ENCODE peak calls at places on chromosomes 3 and 15, in nine cellular contexts. A, Q, X, B, Z, L, P, Y and D are unnamed samples.

GRCh38 chr3:15636028-15636709 is 34.6 kb downstream of the BTD start:
- DNase-seq in P (no peak), B (no peak), Q (no peak), A (peak), Z (peak), L (peak), Y (no peak), X (no peak), D (no peak)

GRCh38 chr15:77817434-77817833 is 184.7 kb upstream of the LINGO1 start:
- DNase-seq in L (no peak), Y (no peak), X (no peak), Z (no peak), P (no peak), Q (no peak), B (no peak), A (no peak), D (no peak)

GRCh38 chr15:52308446-52309153 is 13.0 kb upstream of the MYO5C start:
- DNase-seq in Z (no peak), Y (no peak), L (no peak), A (no peak), B (no peak), P (no peak), Q (no peak), X (no peak), D (no peak)

GRCh38 chr3:69562001-69562400 is 176.1 kb upstream of the FRMD4B start:
- DNase-seq in A (no peak), L (peak), P (no peak), Q (no peak), X (no peak), Z (no peak), Y (no peak), B (no peak), D (no peak)

GRCh38 chr3:139559541-139559940 is 20.0 kb upstream of the RBP1 start:
- DNase-seq in Z (no peak), L (no peak), A (peak), Y (no peak), B (no peak), Q (no peak), X (no peak), P (no peak), D (no peak)

GRCh38 chr3:173709026-173709425 is 311.5 kb downstream of the NLGN1 start:
- DNase-seq in L (no peak), A (peak), Z (no peak), Q (no peak), Y (no peak), X (no peak), B (no peak), P (no peak), D (no peak)

GRCh38 chr15:74200394-74200793 is 2.2 kb downstream of the STRA6 start:
- DNase-seq in Z (no peak), X (no peak), A (peak), L (peak), B (peak), P (no peak), Y (no peak), Q (no peak), D (no peak)

GRCh38 chr3:60716573-60716972 is 534.7 kb downstream of the FHIT start:
- DNase-seq in A (no peak), P (no peak), Q (no peak), Y (no peak), L (peak), X (no peak), B (no peak), Z (peak), D (no peak)

GRCh38 chr3:124097362-124098120 is 105.6 kb upstream of the ROPN1 start:
- DNase-seq in P (no peak), Y (no peak), A (peak), B (no peak), Z (no peak), L (no peak), X (no peak), Q (no peak), D (no peak)

GRCh38 chr3:24496529-24497482 is 2.2 kb upstream of the THRB start:
- DNase-seq in X (no peak), Y (peak), A (peak), B (peak), Z (peak), L (peak), P (no peak), Q (peak), D (no peak)

GRCh38 chr3:195096484-195097330 is 174.3 kb downstream of the XXYLT1 start:
- DNase-seq in Y (peak), Z (no peak), B (no peak), Q (peak), A (no peak), L (no peak), X (no peak), P (no peak), D (no peak)

GRCh38 chr3:64799606-64800005 is 111.8 kb upstream of the ADAMTS9 start:
- DNase-seq in Q (no peak), L (no peak), X (no peak), Y (no peak), B (no peak), A (no peak), Z (no peak), P (no peak), D (no peak)

GRCh38 chr3:69740103-69741021 is 1.1 kb downstream of the MITF start:
- DNase-seq in Z (no peak), P (no peak), X (no peak), L (no peak), B (peak), Y (peak), Q (peak), A (no peak), D (no peak)